ENCODE peak calls at places on chromosomes 11 and 22, in four cellular contexts. C, O, B and D are unnamed samples.

GRCh38 chr11:107272561-107272960 is 185.1 kb downstream of the CWF19L2 start:
- DNase-seq in C (no peak), O (no peak), B (no peak), D (no peak)

GRCh38 chr11:64131657-64132387 is 34.1 kb downstream of the MACROD1 start:
- DNase-seq in C (no peak), O (no peak), B (no peak), D (no peak)

GRCh38 chr11:86990079-86990478 is 34.9 kb upstream of the FZD4 start:
- DNase-seq in C (no peak), O (no peak), B (no peak), D (peak)

GRCh38 chr11:78212586-78213371 is 24.1 kb downstream of the USP35 start:
- DNase-seq in C (peak), O (no peak), B (peak), D (no peak)

GRCh38 chr11:83249972-83250593 is 36.1 kb downstream of the CCDC90B start:
- DNase-seq in C (no peak), O (no peak), B (no peak), D (no peak)

GRCh38 chr11:122505304-122506006 is 150.1 kb upstream of the UBASH3B start:
- DNase-seq in C (peak), O (peak), B (peak), D (peak)

GRCh38 chr11:69642913-69643632 is 2.1 kb downstream of the CCND1 start:
- DNase-seq in C (peak), O (peak), B (no peak), D (no peak)

GRCh38 chr11:70319694-70320093 is 49.2 kb downstream of the PPFIA1 start:
- DNase-seq in C (no peak), O (no peak), B (no peak), D (no peak)

GRCh38 chr22:25692965-25693565 is 48.9 kb upstream of the MYO18B start:
- DNase-seq in C (no peak), O (no peak), B (no peak), D (no peak)

GRCh38 chr11:117143390-117143789 is 697 bp upstream of the PAFAH1B2 start:
- DNase-seq in C (no peak), O (peak), B (no peak), D (no peak)

GRCh38 chr22:19122752-19123492 is 710 bp upstream of the DGCR2 start:
- DNase-seq in C (no peak), O (peak), B (no peak), D (no peak)

GRCh38 chr11:65588199-65589054 is 7.2 kb downstream of the KCNK7 start:
- DNase-seq in C (no peak), O (no peak), B (no peak), D (no peak)

GRCh38 chr22:31139866-31140716 is at the start of gene PLA2G3:
- DNase-seq in C (no peak), O (no peak), B (no peak), D (peak)

GRCh38 chr11:35344990-35345655 is 74.2 kb downstream of the SLC1A2 start:
- DNase-seq in C (no peak), O (no peak), B (no peak), D (no peak)

GRCh38 chr11:65042899-65043298 is 1.9 kb downstream of the SAC3D1 start:
- DNase-seq in C (no peak), O (no peak), B (no peak), D (no peak)

GRCh38 chr11:66454253-66454652 is 12.5 kb upstream of the PELI3 start:
- DNase-seq in C (no peak), O (no peak), B (no peak), D (no peak)

GRCh38 chr11:35893796-35894475 is 49.9 kb upstream of the LDLRAD3 start:
- DNase-seq in C (no peak), O (peak), B (no peak), D (no peak)

GRCh38 chr11:88231894-88232482 is 56.7 kb upstream of the RAB38 start:
- DNase-seq in C (no peak), O (no peak), B (no peak), D (peak)

GRCh38 chr22:16959345-16959930 is 48.6 kb downstream of the GAB4 start:
- DNase-seq in C (no peak), O (no peak), B (no peak), D (no peak)

GRCh38 chr22:41288245-41288946 is 2.4 kb upstream of the RANGAP1 start:
- DNase-seq in C (no peak), O (no peak), B (no peak), D (no peak)
- H3K4me3 ChIP-seq in C (no peak), O (no peak), B (no peak), D (no peak)

DNA sequence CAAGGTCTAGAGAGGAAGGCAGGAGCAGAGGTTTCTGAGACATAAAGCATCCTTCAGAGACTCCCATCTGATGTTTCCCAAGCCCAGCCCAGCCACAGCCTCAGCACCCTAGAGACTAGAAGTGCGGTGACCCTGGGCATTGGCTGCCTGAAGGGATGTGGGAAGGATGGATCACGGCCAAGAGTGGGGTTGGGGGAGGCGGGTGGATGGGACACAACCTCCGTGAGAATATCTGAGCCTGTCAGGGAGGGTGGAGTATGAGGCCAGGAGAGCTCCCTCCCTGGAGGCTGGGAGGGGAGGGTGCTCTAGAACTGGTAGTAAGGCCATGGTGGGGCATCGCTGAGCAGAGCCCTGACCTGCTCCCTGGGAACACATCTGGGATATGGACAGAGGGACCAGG is 71.4 kb downstream of the CSNK2A3 start:
- DNase-seq in C (no peak), O (no peak), B (no peak), D (no peak)
- TF ChIP-seq CTCF in C (no peak), O (no peak), B (no peak), D (no peak)

DNA sequence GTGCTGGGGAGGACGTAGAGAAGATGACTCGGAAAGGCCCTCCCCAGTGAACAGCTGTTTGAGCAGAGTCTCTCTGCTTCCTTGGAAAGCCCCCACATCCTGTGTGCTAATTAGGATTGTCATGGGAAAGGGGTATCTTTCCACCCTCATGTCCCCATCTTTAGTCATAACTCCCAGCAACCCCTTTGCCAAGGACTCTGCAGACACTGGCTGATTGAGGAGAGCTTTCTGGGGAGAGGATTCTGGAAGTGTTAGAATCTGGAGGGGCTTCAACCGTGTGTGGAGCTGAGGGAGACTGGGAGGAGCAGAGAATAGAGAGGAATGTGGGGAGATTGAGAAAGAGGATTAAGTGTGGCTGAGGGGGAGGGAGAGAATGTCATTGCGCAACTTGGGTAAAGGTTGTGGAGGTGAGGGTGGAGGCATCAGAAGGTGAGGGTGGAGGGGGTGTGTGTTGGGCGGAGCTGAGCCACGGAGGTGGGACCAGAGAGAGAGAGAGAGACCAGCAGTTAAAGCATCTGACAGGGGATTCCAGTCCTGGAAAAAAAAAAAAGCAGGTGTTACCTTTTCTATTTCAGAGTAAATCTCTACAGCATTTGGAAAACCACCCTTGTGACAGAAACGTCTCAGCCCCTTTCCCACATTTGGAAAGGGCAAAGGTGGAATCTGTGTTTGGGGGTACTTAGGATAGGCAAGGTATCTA is 2.2 kb downstream of the DTX4 start:
- DNase-seq in C (no peak), O (peak), B (no peak), D (no peak)
- H3K4me3 ChIP-seq in C (peak), O (peak), B (peak), D (peak)

GRCh38 chr11:126891556-126892217 is 108.9 kb downstream of the KIRREL3 start:
- DNase-seq in C (no peak), O (no peak), B (no peak), D (no peak)

GRCh38 chr11:126893796-126894195 is 106.8 kb downstream of the KIRREL3 start:
- DNase-seq in C (no peak), O (no peak), B (no peak), D (no peak)

GRCh38 chr11:126892781-126893180 is 107.8 kb downstream of the KIRREL3 start:
- DNase-seq in C (no peak), O (no peak), B (no peak), D (no peak)

GRCh38 chr11:126888126-126888712 is 112.4 kb downstream of the KIRREL3 start:
- DNase-seq in C (no peak), O (no peak), B (no peak), D (no peak)

GRCh38 chr11:126890561-126890960 is 110.0 kb downstream of the KIRREL3 start:
- DNase-seq in C (no peak), O (no peak), B (no peak), D (no peak)
- TF ChIP-seq CTCF in C (no peak), O (no peak), B (no peak), D (peak)

DNA sequence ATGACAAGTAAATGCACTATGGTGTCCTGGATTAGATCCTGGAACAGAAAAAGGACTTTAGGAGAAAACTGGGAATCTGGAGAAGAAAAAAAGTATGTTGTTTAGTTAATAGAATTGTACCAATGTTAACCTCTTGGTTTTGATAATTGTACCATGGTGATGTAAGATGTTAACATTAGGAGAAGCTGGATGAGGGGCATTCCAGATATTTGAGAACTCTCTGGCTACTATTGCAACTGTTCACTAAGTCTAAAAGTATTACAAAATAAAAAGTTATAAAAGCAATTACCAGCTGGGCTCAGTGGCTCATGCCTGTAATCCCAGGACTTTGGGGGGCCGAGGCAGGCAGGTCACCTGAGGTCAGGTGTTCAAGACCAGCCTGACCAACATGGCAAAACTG is 66.5 kb downstream of the EXT2 start:
- DNase-seq in C (no peak), O (no peak), B (no peak), D (no peak)
- H3K4me3 ChIP-seq in C (no peak), O (no peak), B (no peak), D (no peak)

DNA sequence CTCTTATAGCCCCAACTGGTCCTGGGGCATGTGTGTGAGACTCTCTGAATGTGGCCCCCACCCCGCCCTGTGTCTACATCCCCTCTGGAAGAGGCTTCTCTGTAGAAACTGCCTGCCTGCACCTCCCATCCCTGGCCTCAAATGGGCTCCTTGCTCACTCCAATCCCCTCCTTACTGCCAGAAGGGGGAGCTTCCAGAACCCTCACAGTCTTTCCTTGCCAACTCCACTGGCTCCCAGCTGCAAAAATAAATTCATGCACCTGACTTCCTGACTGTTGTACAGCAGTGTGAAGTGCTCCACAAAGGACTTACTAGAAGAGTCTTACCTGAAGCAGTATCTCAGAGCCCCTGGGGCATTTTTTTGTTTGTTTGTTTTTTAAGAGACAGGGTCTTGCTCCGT is 15.2 kb upstream of the SERPIND1 start:
- DNase-seq in C (no peak), O (no peak), B (no peak), D (no peak)
- TF ChIP-seq CTCF in C (no peak), O (no peak), B (no peak), D (no peak)

DNA sequence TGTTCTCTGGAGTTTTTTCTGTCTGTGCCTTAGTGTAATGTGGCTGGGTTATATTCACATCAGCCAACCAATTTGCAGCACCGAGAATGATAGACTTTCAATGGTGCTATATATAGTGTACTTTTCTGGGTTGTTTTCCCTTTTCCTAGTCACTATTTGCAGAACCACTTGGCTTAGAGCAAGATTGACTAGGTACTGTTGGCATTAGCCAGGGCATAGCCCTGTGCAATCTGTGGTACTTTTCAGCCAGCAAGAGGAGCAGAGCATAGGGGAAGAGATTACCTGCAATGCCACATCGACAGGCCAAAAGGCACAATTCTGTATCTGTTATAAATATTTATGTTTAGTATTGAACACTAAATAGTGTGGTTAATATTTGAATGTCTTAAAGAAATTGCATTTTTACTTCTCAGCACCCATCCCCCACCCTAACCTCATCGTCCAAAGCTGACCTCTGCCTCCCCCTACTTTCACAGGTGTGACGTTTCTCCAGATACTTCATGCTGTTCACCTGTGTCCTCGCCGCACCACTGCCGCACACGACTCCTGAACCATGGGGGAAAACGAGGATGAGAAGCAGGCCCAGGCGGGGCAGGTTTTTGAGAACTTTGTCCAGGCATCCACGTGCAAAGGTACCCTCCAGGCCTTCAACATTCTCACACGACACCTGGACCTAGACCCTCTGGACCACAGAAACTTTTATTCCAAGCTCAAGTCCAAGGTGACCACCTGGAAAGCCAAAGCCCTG is 51.4 kb downstream of the MICAL2 start:
- DNase-seq in C (peak), O (no peak), B (no peak), D (no peak)
- H3K4me3 ChIP-seq in C (peak), O (no peak), B (no peak), D (no peak)